ENCODE peak calls at places on chromosomes 1 and 21, in five cellular contexts. M is effector memory CD4-positive, alpha-beta T cell; S is CD4-positive, alpha-beta memory T cell; W is pancreas; Q is uterus. C is an unnamed sample.

GRCh38 chr1:221284028-221284427 is 404.8 kb downstream of the HLX start:
- DNase-seq in M (no peak), S (no peak), W (no peak), Q (no peak), C (no peak)

GRCh38 chr1:110082477-110082876 is 12.0 kb upstream of the ALX3 start:
- DNase-seq in M (no peak), S (no peak), W (no peak), Q (no peak), C (no peak)

GRCh38 chr1:203528098-203528497 is 34.1 kb downstream of the OPTC start:
- DNase-seq in M (no peak), S (no peak), W (no peak), Q (no peak), C (no peak)

GRCh38 chr1:41418868-41419583 is 57.8 kb downstream of the FOXO6 start:
- DNase-seq in M (no peak), S (no peak), W (peak), Q (peak), C (no peak)

GRCh38 chr1:172826096-172826741 is 167.3 kb downstream of the FASLG start:
- DNase-seq in M (no peak), S (no peak), W (no peak), Q (peak), C (peak)

GRCh38 chr1:185284533-185285244 is 32.4 kb downstream of the IVNS1ABP start:
- DNase-seq in M (no peak), S (no peak), W (no peak), Q (no peak), C (peak)

GRCh38 chr1:202291961-202292712 is 49.6 kb downstream of the UBE2T start:
- DNase-seq in M (no peak), S (no peak), W (no peak), Q (no peak), C (no peak)

GRCh38 chr21:46071082-46071481 is 26.8 kb upstream of the COL6A2 start:
- DNase-seq in M (no peak), S (no peak), W (no peak), Q (no peak), C (no peak)

GRCh38 chr1:96234299-96234698 is 487.3 kb upstream of the PTBP2 start:
- DNase-seq in M (no peak), S (no peak), W (peak), Q (peak), C (no peak)

GRCh38 chr1:206575165-206575893 is 36.9 kb downstream of the EIF2D start:
- DNase-seq in M (peak), S (peak), W (no peak), Q (no peak), C (no peak)

GRCh38 chr1:2391034-2391384 is 345 bp downstream of the MORN1 start:
- DNase-seq in M (peak), S (no peak), W (peak), Q (no peak), C (no peak)

GRCh38 chr1:189538271-189538670 is 939.4 kb downstream of the BRINP3 start:
- DNase-seq in M (no peak), S (no peak), W (no peak), Q (no peak), C (peak)

GRCh38 chr1:64505232-64505943 is 35.5 kb downstream of the CACHD1 start:
- DNase-seq in M (no peak), S (peak), W (peak), Q (peak), C (peak)

GRCh38 chr1:72284398-72285073 is 2.2 kb upstream of the NEGR1 start:
- DNase-seq in M (no peak), S (no peak), W (no peak), Q (peak), C (peak)

GRCh38 chr1:117607471-117607870 is 1.6 kb downstream of the TENT5C start:
- DNase-seq in M (peak), S (peak), W (peak), Q (peak), C (peak)

GRCh38 chr1:173187838-173188237 is 19.3 kb downstream of the TNFSF4 start:
- DNase-seq in M (no peak), S (no peak), W (no peak), Q (no peak), C (no peak)

GRCh38 chr1:113898243-113898814 is 6.3 kb downstream of the AP4B1 start:
- DNase-seq in M (no peak), S (no peak), W (no peak), Q (no peak), C (no peak)

GRCh38 chr1:206698011-206698410 is 13.3 kb downstream of the MAPKAPK2 start:
- DNase-seq in M (no peak), S (no peak), W (no peak), Q (no peak), C (no peak)

GRCh38 chr1:235920596-235921375 is 54.1 kb upstream of the LYST start:
- DNase-seq in M (no peak), S (no peak), W (no peak), Q (no peak), C (peak)

GRCh38 chr1:36217667-36218066 is 6.6 kb upstream of the THRAP3 start:
- DNase-seq in M (no peak), S (no peak), W (no peak), Q (no peak), C (no peak)

GRCh38 chr1:237562247-237562823 is 328.4 kb downstream of the ZP4 start:
- DNase-seq in M (no peak), S (peak), W (no peak), Q (no peak), C (no peak)

GRCh38 chr1:164771568-164772350 is 212.8 kb downstream of the PBX1 start:
- DNase-seq in M (no peak), S (no peak), W (peak), Q (peak), C (peak)

GRCh38 chr1:84603941-84604830 is 29.9 kb upstream of the CTBS start:
- DNase-seq in M (no peak), S (no peak), W (no peak), Q (peak), C (no peak)

GRCh38 chr1:183331095-183331742 is 87.0 kb downstream of the NMNAT2 start:
- DNase-seq in M (no peak), S (no peak), W (no peak), Q (no peak), C (peak)

GRCh38 chr1:95236784-95237575 is 3.0 kb downstream of the RWDD3 start:
- DNase-seq in M (no peak), S (no peak), W (no peak), Q (no peak), C (no peak)

GRCh38 chr1:80384960-80385359 is 1378.4 kb upstream of the ADGRL4 start:
- DNase-seq in M (no peak), S (no peak), W (no peak), Q (no peak), C (no peak)

GRCh38 chr1:116820362-116820761 is 66.1 kb downstream of the CD2 start:
- DNase-seq in M (no peak), S (no peak), W (peak), Q (peak), C (no peak)

GRCh38 chr1:15934211-15935055 is 41.5 kb downstream of the ZBTB17 start:
- DNase-seq in M (no peak), S (no peak), W (no peak), Q (no peak), C (no peak)

GRCh38 chr1:1434131-1434811 is 1.2 kb upstream of the VWA1 start:
- DNase-seq in M (no peak), S (no peak), W (peak), Q (peak), C (no peak)

GRCh38 chr1:182595641-182596240 is 6.7 kb upstream of the RNASEL start:
- DNase-seq in M (peak), S (peak), W (peak), Q (peak), C (no peak)

GRCh38 chr1:205665216-205665757 is 15.0 kb downstream of the SLC45A3 start:
- DNase-seq in M (no peak), S (no peak), W (no peak), Q (no peak), C (no peak)

GRCh38 chr1:59332983-59333382 is 36.1 kb downstream of the FGGY start:
- DNase-seq in M (no peak), S (no peak), W (no peak), Q (no peak), C (no peak)

GRCh38 chr1:25695991-25696330 is 79.4 kb downstream of the MAN1C1 start:
- DNase-seq in M (no peak), S (no peak), W (no peak), Q (peak), C (no peak)

GRCh38 chr1:150012611-150013010 is 2.1 kb upstream of the OTUD7B start:
- DNase-seq in M (no peak), S (no peak), W (no peak), Q (no peak), C (no peak)

GRCh38 chr1:87883906-87884305 is 555.2 kb downstream of the LMO4 start:
- DNase-seq in M (no peak), S (no peak), W (no peak), Q (no peak), C (no peak)

GRCh38 chr1:87885263-87885662 is 556.6 kb downstream of the LMO4 start:
- DNase-seq in M (no peak), S (no peak), W (no peak), Q (no peak), C (no peak)

GRCh38 chr1:87880098-87880746 is 551.5 kb downstream of the LMO4 start:
- DNase-seq in M (no peak), S (no peak), W (no peak), Q (no peak), C (no peak)

GRCh38 chr1:87878873-87879272 is 550.2 kb downstream of the LMO4 start:
- DNase-seq in M (no peak), S (no peak), W (no peak), Q (no peak), C (no peak)

DNA sequence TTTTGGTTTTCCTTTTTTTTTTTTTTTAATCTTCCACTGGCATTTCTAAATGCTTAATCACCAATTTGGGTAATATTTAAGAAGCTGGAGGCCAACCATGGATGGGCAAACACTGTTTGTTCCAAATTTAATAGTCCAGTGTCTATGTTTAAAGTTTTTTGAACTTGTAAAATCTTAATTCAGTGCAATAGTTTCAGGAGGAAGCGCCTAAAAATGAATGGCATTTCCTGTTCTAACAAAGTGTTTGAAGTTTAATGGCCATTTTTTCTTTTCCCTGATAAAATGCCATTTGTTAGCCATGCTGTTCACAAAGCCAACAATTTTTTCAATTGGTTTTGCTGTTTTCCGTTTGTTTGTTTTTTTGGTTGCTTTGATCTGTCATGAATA is 552.1 kb downstream of the LMO4 start:
- DNase-seq in M (no peak), S (no peak), W (no peak), Q (no peak), C (no peak)
- H3K4me3 ChIP-seq in M (no peak), S (no peak), W (no peak), Q (no peak), C (no peak)

DNA sequence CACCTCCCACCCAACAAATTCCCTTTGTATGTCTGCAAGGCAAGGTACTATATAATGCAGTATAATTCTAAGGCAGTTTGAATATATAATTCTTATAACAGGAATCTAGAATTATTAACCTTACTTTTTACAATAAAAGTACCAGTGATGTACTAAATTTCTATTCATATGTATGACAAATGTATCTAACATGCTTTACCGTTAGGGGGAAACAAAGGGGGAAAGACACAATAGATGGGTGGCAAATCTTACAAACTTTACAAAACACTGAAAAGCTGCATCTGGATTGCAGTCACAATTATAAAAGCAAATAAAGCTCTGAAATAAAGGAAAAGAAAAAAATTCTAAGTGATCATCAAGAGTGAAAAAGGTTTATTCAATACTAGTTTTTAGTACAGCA is 2.3 kb downstream of the PIK3R3 start:
- DNase-seq in M (no peak), S (no peak), W (no peak), Q (no peak), C (no peak)
- H3K4me3 ChIP-seq in M (no peak), S (no peak), W (no peak), Q (peak), C (no peak)

GRCh38 chr1:68198752-68199151 is 33.6 kb downstream of the WLS start:
- DNase-seq in M (no peak), S (no peak), W (no peak), Q (no peak), C (no peak)

GRCh38 chr1:68199603-68200002 is 32.7 kb downstream of the WLS start:
- DNase-seq in M (no peak), S (no peak), W (no peak), Q (no peak), C (no peak)

GRCh38 chr1:68196676-68197075 is 35.6 kb downstream of the WLS start:
- DNase-seq in M (no peak), S (no peak), W (no peak), Q (no peak), C (no peak)

GRCh38 chr1:68197891-68198290 is 34.4 kb downstream of the WLS start:
- DNase-seq in M (no peak), S (no peak), W (no peak), Q (no peak), C (no peak)

DNA sequence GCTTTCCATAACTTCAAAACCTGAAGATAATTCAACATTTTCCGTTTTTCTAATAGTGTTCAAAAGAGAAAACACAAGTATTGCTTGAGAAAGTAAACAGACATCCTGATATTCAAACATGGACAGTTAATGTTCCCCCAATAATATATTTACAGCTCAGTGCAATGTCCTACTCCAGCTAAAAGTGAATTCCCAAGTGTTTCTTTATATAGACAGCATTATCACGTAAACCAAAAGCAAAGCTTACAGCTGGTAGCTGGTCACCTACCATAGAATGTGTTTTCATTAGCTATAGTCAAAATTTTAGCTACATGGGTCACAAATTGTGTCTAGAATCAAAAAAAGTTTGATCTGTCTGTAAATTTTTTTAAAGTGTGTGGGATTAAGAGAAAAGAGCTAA is 34.9 kb downstream of the WLS start:
- DNase-seq in M (no peak), S (no peak), W (no peak), Q (no peak), C (no peak)
- H3K4me3 ChIP-seq in M (no peak), S (no peak), W (no peak), Q (no peak), C (no peak)

GRCh38 chr21:42282021-42282420 is 33.2 kb downstream of the TFF3 start:
- DNase-seq in M (no peak), S (no peak), W (peak), Q (no peak), C (no peak)
- H3K4me3 ChIP-seq in M (no peak), S (no peak), W (no peak), Q (no peak), C (no peak)

GRCh38 chr1:176638713-176639112 is 175.7 kb downstream of the PAPPA2 start:
- DNase-seq in M (no peak), S (no peak), W (no peak), Q (peak), C (no peak)

GRCh38 chr1:176643536-176643935 is 180.6 kb downstream of the PAPPA2 start:
- DNase-seq in M (no peak), S (no peak), W (no peak), Q (no peak), C (no peak)

DNA sequence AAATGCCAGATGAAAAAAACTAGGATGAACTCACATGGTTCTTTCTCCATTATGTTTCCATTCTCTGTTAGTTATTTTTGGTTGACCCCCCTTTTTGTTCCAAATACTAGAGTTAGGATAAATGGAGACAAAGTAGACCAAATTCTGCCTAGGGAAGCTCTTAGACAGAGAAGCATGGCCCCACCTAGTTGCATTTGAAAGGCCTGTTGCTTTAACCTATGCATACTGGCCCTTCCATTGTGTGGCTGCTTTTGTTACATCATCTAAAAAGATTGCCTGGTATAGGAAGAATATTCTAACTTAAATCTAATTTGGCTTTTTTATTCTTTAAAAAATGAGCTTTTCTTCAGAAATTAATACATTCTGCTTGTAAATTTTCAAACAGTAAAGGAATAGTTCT is 176.2 kb downstream of the PAPPA2 start:
- DNase-seq in M (no peak), S (no peak), W (no peak), Q (no peak), C (no peak)
- H3K4me3 ChIP-seq in M (no peak), S (no peak), W (no peak), Q (no peak), C (no peak)

GRCh38 chr1:14600405-14601150 is 2.1 kb downstream of the KAZN start:
- DNase-seq in M (no peak), S (no peak), W (no peak), Q (no peak), C (no peak)

GRCh38 chr1:14603641-14604040 is 5.2 kb downstream of the KAZN start:
- DNase-seq in M (no peak), S (no peak), W (no peak), Q (no peak), C (no peak)

GRCh38 chr1:14604414-14604813 is 5.9 kb downstream of the KAZN start:
- DNase-seq in M (no peak), S (no peak), W (no peak), Q (no peak), C (no peak)

GRCh38 chr1:14599787-14600186 is 1.3 kb downstream of the KAZN start:
- DNase-seq in M (no peak), S (no peak), W (no peak), Q (no peak), C (no peak)

DNA sequence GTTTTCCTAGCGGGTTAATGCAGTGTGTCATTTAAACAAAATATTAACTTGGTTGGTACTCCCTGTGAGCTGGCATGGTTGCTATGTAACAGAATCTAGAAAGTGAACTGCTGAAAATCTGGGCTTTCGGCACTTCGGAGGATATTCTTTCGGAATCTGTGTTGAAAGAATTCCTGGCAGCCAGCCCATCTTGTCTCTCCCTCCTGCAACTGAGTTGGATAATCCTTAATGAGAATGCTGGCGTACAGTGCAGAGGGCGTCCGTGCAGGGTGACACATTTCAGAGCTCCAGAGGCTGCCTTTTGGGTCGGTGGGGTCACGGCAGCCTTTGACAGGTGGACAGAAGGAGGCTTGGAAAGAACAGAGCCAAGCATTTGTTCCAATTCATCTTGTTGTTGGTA is 3.6 kb downstream of the KAZN start:
- DNase-seq in M (no peak), S (no peak), W (peak), Q (peak), C (no peak)
- H3K4me3 ChIP-seq in M (no peak), S (no peak), W (no peak), Q (no peak), C (no peak)